ENCODE peak calls at places on chromosomes 2 and 18, in five cellular contexts. E is right atrium auricular region, I is GM06990, B is upper lobe of right lung, K is left ventricle myocardium inferior. T is an unnamed sample.

GRCh38 chr18:21851327-21851961 is 110.9 kb downstream of the MIB1 start:
- DNase-seq in K (no peak), B (no peak), I (no peak), E (no peak), T (no peak)

GRCh38 chr2:172458561-172459124 is 31.3 kb downstream of the ITGA6 start:
- DNase-seq in K (no peak), B (no peak), I (no peak), E (no peak), T (no peak)

GRCh38 chr2:197248001-197248401 is 62.6 kb downstream of the ANKRD44 start:
- DNase-seq in E (no peak), K (no peak), I (no peak), B (no peak), T (no peak)

GRCh38 chr2:215531284-215531683 is 95.4 kb upstream of the FN1 start:
- DNase-seq in E (no peak), K (no peak), B (no peak), I (no peak), T (no peak)

GRCh38 chr18:361941-362913 is 94.4 kb upstream of the THOC1 start:
- DNase-seq in B (no peak), E (no peak), K (no peak), I (no peak), T (peak; percentile 68)

GRCh38 chr2:112465373-112465772 is 16.6 kb upstream of the TTL start:
- DNase-seq in I (no peak), B (no peak), E (no peak), K (no peak), T (no peak)

GRCh38 chr2:188512456-188512855 is 220.8 kb downstream of the GULP1 start:
- DNase-seq in I (no peak), B (no peak), E (no peak), K (no peak), T (no peak)

GRCh38 chr18:44185981-44186380 is 494.7 kb upstream of the SETBP1 start:
- DNase-seq in E (no peak), B (no peak), K (no peak), I (no peak), T (no peak)

GRCh38 chr2:2558476-2558875 is 227.4 kb upstream of the MYT1L start:
- DNase-seq in K (no peak), E (no peak), I (no peak), B (no peak), T (no peak)

GRCh38 chr18:26723986-26724385 is 141.5 kb downstream of the AQP4 start:
- DNase-seq in K (no peak), I (no peak), E (no peak), B (no peak), T (no peak)

GRCh38 chr2:207869784-207870778 is 100.4 kb upstream of the FZD5 start:
- DNase-seq in K (no peak), I (no peak), E (no peak), B (no peak), T (no peak)

GRCh38 chr18:74215863-74216262 is 67.5 kb downstream of the TIMM21 start:
- DNase-seq in B (no peak), K (no peak), I (no peak), E (no peak), T (no peak)

GRCh38 chr2:135633582-135633981 is 102.3 kb downstream of the R3HDM1 start:
- DNase-seq in K (no peak), E (no peak), B (no peak), I (no peak), T (no peak)

DNA sequence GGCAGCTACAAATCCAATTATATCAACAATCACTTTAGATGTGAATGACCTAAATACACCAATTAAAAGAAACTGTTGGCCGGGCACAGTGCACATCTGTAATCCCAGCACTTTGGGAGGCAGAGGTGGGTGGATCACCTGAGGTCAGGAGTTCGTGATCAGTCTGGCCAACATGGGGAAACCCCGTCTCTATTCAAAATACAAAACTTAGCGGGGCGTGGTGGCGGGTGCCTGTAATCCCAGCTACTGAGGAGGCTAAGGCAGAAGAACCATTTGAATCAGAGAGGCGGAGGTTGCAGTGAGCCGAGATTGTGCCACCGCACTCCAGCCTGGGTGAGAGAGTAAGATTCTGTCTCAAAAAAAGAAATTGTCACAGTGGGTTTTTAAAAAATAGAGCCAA is 49.5 kb downstream of the ATL2 start:
- DNase-seq in E (no peak), K (no peak), B (no peak), I (no peak), T (no peak)
- H3K36me3 ChIP-seq in E (no peaks in the 10 kb centered on the region), K (peaks cover 11% of the 10 kb centered on the region), B (no peaks in the 10 kb centered on the region), I (no peaks in the 10 kb centered on the region), T (peaks cover 10% of the 10 kb centered on the region)

DNA sequence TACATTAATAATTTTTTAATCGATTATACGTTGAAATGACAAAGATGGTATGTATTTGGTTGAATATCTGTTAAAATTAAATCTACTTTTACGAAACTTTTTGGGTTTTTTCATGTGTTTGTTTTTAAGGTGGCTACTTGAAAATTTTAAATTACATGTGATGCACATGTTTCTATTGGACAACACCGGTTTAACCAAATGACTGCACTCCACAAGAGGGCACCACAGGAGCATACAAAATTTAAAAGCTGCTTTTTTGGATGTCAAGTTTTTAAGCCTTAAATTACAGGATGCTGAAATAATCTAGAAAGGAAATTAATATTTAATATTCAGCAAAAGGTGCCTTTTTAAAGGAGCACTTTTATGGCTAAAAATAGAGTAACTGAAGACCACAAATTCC is 98.7 kb downstream of the ACVR1 start:
- DNase-seq in E (no peak), B (no peak), I (no peak), K (no peak), T (no peak)
- TF ChIP-seq CTCF in E (peak; percentile 39), B (peak; percentile 65), I (peak; percentile 50), K (peak; percentile 78), T (peak; percentile 75)

GRCh38 chr2:219286436-219287115 is 7.4 kb downstream of the DNAJB2 start:
- DNase-seq in B (peak; percentile 68), E (no peak), I (no peak), K (no peak), T (no peak)

GRCh38 chr2:219285894-219286425 is 6.8 kb downstream of the DNAJB2 start:
- DNase-seq in B (peak; percentile 40), K (no peak), I (no peak), E (no peak), T (no peak)

GRCh38 chr2:219282943-219283581 is 3.9 kb downstream of the DNAJB2 start:
- DNase-seq in K (no peak), B (peak; percentile 33), E (no peak), I (no peak), T (no peak)

GRCh38 chr2:219284501-219285347 is 5.6 kb downstream of the DNAJB2 start:
- DNase-seq in K (no peak), I (no peak), B (peak; percentile 58), E (no peak), T (no peak)

DNA sequence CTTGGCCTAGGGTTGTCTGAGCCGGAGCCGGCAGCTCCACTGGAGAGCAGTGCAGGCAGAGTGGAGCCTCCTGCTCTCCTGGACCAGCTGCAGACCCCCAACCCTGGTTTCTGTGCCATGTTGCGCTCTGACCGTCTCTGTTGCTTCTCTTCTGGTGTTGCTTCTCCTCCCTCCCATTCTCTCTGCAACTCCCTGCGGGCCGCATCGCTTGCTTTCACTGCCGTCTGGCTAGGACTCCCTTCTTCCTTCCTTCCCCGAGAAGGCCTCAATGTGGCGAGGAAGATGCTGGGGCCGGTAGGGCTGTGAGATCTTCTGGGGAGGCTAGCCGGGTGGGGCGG is 6.2 kb downstream of the DNAJB2 start:
- DNase-seq in E (no peak), I (no peak), B (peak; percentile 52), K (no peak), T (no peak)
- H3K36me3 ChIP-seq in E (peaks cover 46% of the 10 kb centered on the region), I (peaks cover 25% of the 10 kb centered on the region), B (peaks cover 51% of the 10 kb centered on the region), K (peaks cover 59% of the 10 kb centered on the region), T (peaks cover 64% of the 10 kb centered on the region)

GRCh38 chr2:234804704-234805103 is 147.1 kb upstream of the SH3BP4 start:
- DNase-seq in K (no peak), E (no peak), I (no peak), B (no peak), T (no peak)

GRCh38 chr2:234802845-234803171 is 149.0 kb upstream of the SH3BP4 start:
- DNase-seq in I (no peak), E (no peak), B (no peak), K (no peak), T (no peak)

GRCh38 chr2:234805826-234806225 is 146.0 kb upstream of the SH3BP4 start:
- DNase-seq in I (no peak), B (no peak), K (no peak), E (no peak), T (no peak)

GRCh38 chr2:234797566-234798250 is 154.1 kb upstream of the SH3BP4 start:
- DNase-seq in B (no peak), K (no peak), I (no peak), E (no peak), T (no peak)

DNA sequence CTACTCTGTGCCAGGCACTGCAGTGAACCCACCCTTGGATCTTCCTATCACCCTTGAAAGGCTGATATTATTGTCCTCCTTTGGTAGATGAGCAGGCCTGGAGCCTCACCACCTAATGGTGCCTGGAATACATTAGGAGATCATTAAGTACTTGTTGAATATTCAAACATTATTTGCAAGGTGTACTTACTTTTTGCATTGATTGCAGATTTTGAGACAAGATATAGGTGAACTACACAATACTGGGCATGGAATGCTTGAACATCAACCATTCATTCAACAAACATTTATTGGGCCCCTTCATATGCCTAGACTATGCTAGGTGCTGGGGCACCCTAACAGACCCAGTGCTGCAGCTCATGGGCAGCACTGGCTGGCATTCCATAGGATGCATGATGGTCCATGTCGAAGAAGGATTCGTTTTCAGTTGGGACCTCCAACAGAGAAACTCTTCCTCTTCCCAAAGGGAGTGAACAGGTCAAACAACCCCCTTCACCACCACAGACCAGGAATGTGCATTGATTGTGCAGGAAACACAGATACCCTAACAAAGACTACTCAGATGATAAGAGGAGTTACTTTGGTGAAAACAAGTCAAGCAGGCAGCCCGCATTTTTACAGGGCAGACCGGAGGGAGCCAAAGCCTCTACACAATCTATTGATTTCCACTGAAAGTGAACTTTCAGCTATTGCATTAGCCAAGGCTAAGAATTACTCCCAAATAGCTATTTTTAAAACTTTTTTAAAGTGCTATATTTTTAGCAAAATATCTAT is 149.6 kb upstream of the SH3BP4 start:
- DNase-seq in B (no peak), E (no peak), I (no peak), K (no peak), T (no peak)
- TF ChIP-seq CTCF in B (no peak), E (no peak), I (no peak), K (no peak), T (no peak)

GRCh38 chr2:219179601-219180465 is 1.8 kb downstream of the RETREG2 start:
- DNase-seq in E (peak; percentile 55), I (no peak), K (no peak), B (no peak), T (no peak)

GRCh38 chr2:219182331-219183150 is 4.5 kb downstream of the RETREG2 start:
- DNase-seq in E (no peak), I (no peak), K (peak; percentile 24), B (no peak), T (no peak)

GRCh38 chr2:219183151-219183757 is 5.2 kb downstream of the RETREG2 start:
- DNase-seq in K (no peak), B (no peak), I (no peak), E (no peak), T (no peak)

GRCh38 chr2:219180961-219181360 is 2.9 kb downstream of the RETREG2 start:
- DNase-seq in E (peak; percentile 11), K (no peak), B (no peak), I (no peak), T (no peak)

GRCh38 chr2:219181531-219181930 is 3.5 kb downstream of the RETREG2 start:
- DNase-seq in B (no peak), E (no peak), K (no peak), I (no peak), T (no peak)
- H3K36me3 ChIP-seq in B (peaks cover 62% of the 10 kb centered on the region), E (peaks cover 46% of the 10 kb centered on the region), K (peaks cover 49% of the 10 kb centered on the region), I (peaks cover 31% of the 10 kb centered on the region), T (peaks cover 66% of the 10 kb centered on the region)

GRCh38 chr2:74515271-74516069 is 1.2 kb downstream of the TLX2 start:
- DNase-seq in K (no peak), I (peak; percentile 37), B (peak; percentile 72), E (no peak), T (no peak)
- TF ChIP-seq CTCF in K (no peak), I (no peak), B (no peak), E (no peak), T (no peak)

T was measured in psoas muscle.